ENCODE peak calls at places on chromosomes 11 and 22, in four cellular contexts. T is CD4-positive, alpha-beta T cell; E is AML-193; W is stimulated activated CD4-positive, alpha-beta T cell treated with anti-CD3 and anti-CD28 coated beads, Interleukin-1b, Interleukin-23, amount 100 ng/mL, for 1 hour. R is an unnamed sample.
A peak's percentile ranks its signal among the peaks of the same experiment; 100 is the strongest.

GRCh38 chr11:19419021-19419750 is 178.4 kb upstream of the E2F8 start:
- DNase-seq in E (no peak), T (no peak), W (no peak), R (no peak)

GRCh38 chr11:77322506-77322905 is 21.0 kb upstream of the GDPD4 start:
- DNase-seq in E (no peak), W (no peak), T (no peak), R (no peak)

GRCh38 chr22:36323855-36324331 is 63.9 kb downstream of the MYH9 start:
- DNase-seq in E (no peak), W (no peak), T (no peak), R (no peak)

GRCh38 chr11:62295504-62295903 is 3.4 kb downstream of the SCGB1D4 start:
- DNase-seq in T (no peak), W (no peak), E (no peak), R (peak; percentile 8)

GRCh38 chr11:63595296-63595695 is 18.9 kb downstream of the PLAAT3 start:
- DNase-seq in E (no peak), T (no peak), W (no peak), R (no peak)

GRCh38 chr22:33831207-33831606 is 89.1 kb downstream of the LARGE1 start:
- DNase-seq in T (no peak), E (no peak), W (no peak), R (no peak)

GRCh38 chr22:44360686-44361381 is 48.1 kb upstream of the SHISAL1 start:
- DNase-seq in E (no peak), T (no peak), W (no peak), R (peak; percentile 73)

GRCh38 chr11:75768112-75768908 is at the start of gene DGAT2:
- DNase-seq in T (peak; percentile 44), E (peak; percentile 59), W (peak; percentile 7), R (peak; percentile 79)

GRCh38 chr11:11864803-11865202 is 23.0 kb downstream of the USP47 start:
- DNase-seq in E (no peak), W (no peak), T (no peak), R (no peak)

GRCh38 chr11:59756496-59756840 is 1.3 kb downstream of the STX3 start:
- DNase-seq in E (no peak), W (no peak), T (no peak), R (peak; percentile 22)

GRCh38 chr22:42202048-42202447 is 68.4 kb downstream of the TCF20 start:
- DNase-seq in W (no peak), E (no peak), T (no peak), R (no peak)

GRCh38 chr11:100731471-100731870 is 44.4 kb downstream of the ARHGAP42 start:
- DNase-seq in E (no peak), T (no peak), W (no peak), R (no peak)

R was measured in RWPE1.